ENCODE peak calls at places on chromosomes 6 and 20, in four cellular contexts. U is stomach, E is ovary, R is heart left ventricle. M is an unnamed sample.

GRCh38 chr6:26351544-26351953 is 13.4 kb upstream of the BTN3A2 start:
- DNase-seq in U (no peak), E (no peak), R (no peak), M (peak; percentile 56)

GRCh38 chr6:112983741-112984221 is 636.7 kb downstream of the RFPL4B start:
- DNase-seq in U (no peak), E (no peak), R (no peak), M (peak; percentile 9)

GRCh38 chr6:31572041-31572911 is at the start of gene LTA:
- DNase-seq in U (no peak), E (no peak), R (no peak), M (no peak)

GRCh38 chr6:34152806-34153565 is 7.1 kb upstream of the GRM4 start:
- DNase-seq in U (no peak), E (no peak), R (no peak), M (no peak)

GRCh38 chr6:34425132-34425497 is 754 bp downstream of the RPS10 start:
- DNase-seq in U (no peak), E (no peak), R (no peak), M (peak; percentile 67)

GRCh38 chr6:105849741-105850140 is 236.4 kb upstream of the PRDM1 start:
- DNase-seq in U (no peak), E (no peak), R (no peak), M (no peak)

GRCh38 chr6:84774174-84775158 is 10.1 kb upstream of the TBX18 start:
- DNase-seq in U (no peak), E (peak; percentile 19), R (peak; percentile 57), M (peak; percentile 60)

GRCh38 chr6:48611332-48611731 is 500.3 kb upstream of the PTCHD4 start:
- DNase-seq in U (no peak), E (no peak), R (no peak), M (no peak)

GRCh38 chr6:115216835-115217234 is 843.9 kb downstream of the FRK start:
- DNase-seq in U (no peak), E (no peak), R (no peak), M (no peak)

GRCh38 chr6:139640453-139640852 is 266.0 kb upstream of the CITED2 start:
- DNase-seq in U (no peak), E (no peak), R (no peak), M (no peak)

GRCh38 chr6:138161434-138162103 is at the start of gene ARFGEF3:
- DNase-seq in U (peak; percentile 82), E (peak; percentile 33), R (peak; percentile 63), M (no peak)

GRCh38 chr20:9480066-9480465 is 34.3 kb upstream of the LAMP5 start:
- DNase-seq in U (no peak), E (no peak), R (no peak), M (no peak)

GRCh38 chr6:170128811-170129681 is 161.8 kb downstream of the DLL1 start:
- DNase-seq in U (peak; percentile 21), E (no peak), R (peak; percentile 12), M (no peak)

GRCh38 chr6:75128881-75129570 is 76.8 kb downstream of the COL12A1 start:
- DNase-seq in U (no peak), E (no peak), R (no peak), M (no peak)

GRCh38 chr6:120405947-120406346 is 928.3 kb downstream of the TBC1D32 start:
- DNase-seq in U (no peak), E (no peak), R (no peak), M (no peak)

GRCh38 chr20:9514461-9515210 is at the start of gene LAMP5:
- DNase-seq in U (no peak), E (peak; percentile 47), R (no peak), M (no peak)

GRCh38 chr6:107539849-107540464 is 50.0 kb downstream of the SOBP start:
- DNase-seq in U (no peak), E (no peak), R (no peak), M (no peak)

GRCh38 chr20:22584630-22584921 is 204 bp upstream of the FOXA2 start:
- DNase-seq in U (peak; percentile 92), E (no peak), R (no peak), M (no peak)

GRCh38 chr6:24951831-24952299 is 16.1 kb upstream of the RIPOR2 start:
- DNase-seq in U (no peak), E (no peak), R (no peak), M (no peak)

GRCh38 chr6:125558451-125558850 is 191.0 kb upstream of the HEY2 start:
- DNase-seq in U (no peak), E (no peak), R (no peak), M (no peak)

GRCh38 chr20:53162251-53162835 is 190.2 kb downstream of the TSHZ2 start:
- DNase-seq in U (no peak), E (peak; percentile 54), R (peak; percentile 26), M (peak; percentile 32)

GRCh38 chr6:2430617-2431016 is 185.2 kb upstream of the GMDS start:
- DNase-seq in U (no peak), E (no peak), R (no peak), M (no peak)

GRCh38 chr20:5127204-5127858 is 523 bp downstream of the CDS2 start:
- DNase-seq in U (peak; percentile 52), E (peak; percentile 61), R (peak; percentile 50), M (peak; percentile 71)

GRCh38 chr20:44582321-44583025 is at the start of gene PKIG:
- DNase-seq in U (no peak), E (no peak), R (peak; percentile 74), M (peak; percentile 18)

GRCh38 chr6:1094306-1094705 is 217.6 kb upstream of the FOXQ1 start:
- DNase-seq in U (no peak), E (no peak), R (no peak), M (no peak)

GRCh38 chr20:63116412-63117106 is 99.4 kb downstream of the YTHDF1 start:
- DNase-seq in U (no peak), E (no peak), R (no peak), M (peak; percentile 40)

GRCh38 chr20:17854307-17854903 is 114.2 kb downstream of the SNX5 start:
- DNase-seq in U (peak; percentile 79), E (peak; percentile 66), R (peak; percentile 66), M (peak; percentile 3)

GRCh38 chr6:92942549-92942948 is 476.8 kb downstream of the EPHA7 start:
- DNase-seq in U (no peak), E (no peak), R (no peak), M (no peak)

GRCh38 chr6:56259682-56260081 is 12.3 kb upstream of the COL21A1 start:
- DNase-seq in U (no peak), E (no peak), R (no peak), M (no peak)

GRCh38 chr6:46490425-46491200 is 636 bp downstream of the RCAN2 start:
- DNase-seq in U (peak; percentile 27), E (peak; percentile 55), R (peak; percentile 44), M (no peak)

GRCh38 chr6:31834704-31835375 is 7.3 kb downstream of the HSPA1B start:
- DNase-seq in U (peak; percentile 77), E (peak; percentile 85), R (peak; percentile 85), M (peak; percentile 94)

GRCh38 chr20:38970302-38970701 is 8.2 kb downstream of the DHX35 start:
- DNase-seq in U (no peak), E (no peak), R (no peak), M (no peak)

GRCh38 chr6:152176219-152176745 is 368.8 kb downstream of the ESR1 start:
- DNase-seq in U (no peak), E (no peak), R (no peak), M (no peak)

GRCh38 chr6:152173321-152173720 is 365.8 kb downstream of the ESR1 start:
- DNase-seq in U (no peak), E (no peak), R (no peak), M (no peak)

GRCh38 chr6:152170702-152171667 is 363.5 kb downstream of the ESR1 start:
- DNase-seq in U (peak; percentile 31), E (no peak), R (no peak), M (no peak)

GRCh38 chr6:152170313-152170701 is 362.8 kb downstream of the ESR1 start:
- DNase-seq in U (no peak), E (no peak), R (no peak), M (no peak)

GRCh38 chr6:152173957-152174356 is 366.5 kb downstream of the ESR1 start:
- DNase-seq in U (no peak), E (no peak), R (no peak), M (no peak)
- TF ChIP-seq POLR2A in U (no peak), E (no peak), R (no peak), M (no peak)

GRCh38 chr20:32009564-32009963 is 674 bp upstream of the CCM2L start:
- DNase-seq in U (no peak), E (no peak), R (no peak), M (no peak)

GRCh38 chr20:32006053-32006452 is 4.2 kb upstream of the CCM2L start:
- DNase-seq in U (no peak), E (no peak), R (no peak), M (no peak)

GRCh38 chr20:32010096-32010495 is at the start of gene CCM2L:
- DNase-seq in U (no peak), E (no peak), R (peak; percentile 70), M (no peak)

GRCh38 chr20:32006841-32007786 is 3.1 kb upstream of the CCM2L start:
- DNase-seq in U (no peak), E (no peak), R (no peak), M (no peak)

DNA sequence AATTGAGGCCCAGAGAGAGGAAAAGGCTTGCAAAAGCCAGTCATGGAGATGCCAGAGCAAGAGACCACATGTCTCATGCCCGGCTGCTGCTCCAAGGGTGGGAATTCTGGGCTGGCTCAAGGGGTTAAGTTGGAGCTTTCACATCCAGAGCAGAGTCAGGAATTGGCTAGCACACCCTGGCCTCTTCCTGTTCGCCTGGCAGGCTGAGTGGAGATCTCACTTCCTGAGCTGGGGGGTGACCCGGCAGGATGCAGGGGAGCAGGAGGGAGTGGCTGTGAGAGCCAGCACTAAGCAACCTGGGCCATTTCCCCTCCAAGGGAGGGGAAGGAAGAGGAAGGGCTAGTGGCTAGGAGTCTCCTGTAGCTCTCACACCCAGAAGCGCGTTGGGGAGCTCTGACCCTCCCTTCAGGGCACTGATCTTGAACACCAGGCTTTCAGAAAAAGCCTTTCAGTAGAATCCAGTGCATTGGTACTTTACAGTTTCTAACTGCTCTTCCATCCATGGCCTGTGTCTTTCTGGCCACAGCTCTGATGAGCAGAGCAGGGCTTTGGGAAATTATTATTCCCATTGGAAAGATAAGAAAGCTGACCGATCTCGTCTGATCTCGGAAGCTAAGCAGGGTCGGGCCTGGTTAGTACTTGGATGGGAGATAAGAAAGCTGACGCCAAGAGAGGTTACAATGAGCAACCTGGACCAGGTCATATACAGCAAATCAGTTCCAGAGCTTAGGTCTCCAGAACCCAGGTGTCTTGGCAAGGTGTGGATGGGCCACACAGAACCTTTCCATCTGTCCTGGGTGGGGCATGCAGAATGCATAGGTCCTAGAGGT is 2.2 kb upstream of the CCM2L start:
- DNase-seq in U (no peak), E (no peak), R (peak; percentile 80), M (no peak)
- TF ChIP-seq POLR2A in U (no peak), E (no peak), R (no peak), M (no peak)

DNA sequence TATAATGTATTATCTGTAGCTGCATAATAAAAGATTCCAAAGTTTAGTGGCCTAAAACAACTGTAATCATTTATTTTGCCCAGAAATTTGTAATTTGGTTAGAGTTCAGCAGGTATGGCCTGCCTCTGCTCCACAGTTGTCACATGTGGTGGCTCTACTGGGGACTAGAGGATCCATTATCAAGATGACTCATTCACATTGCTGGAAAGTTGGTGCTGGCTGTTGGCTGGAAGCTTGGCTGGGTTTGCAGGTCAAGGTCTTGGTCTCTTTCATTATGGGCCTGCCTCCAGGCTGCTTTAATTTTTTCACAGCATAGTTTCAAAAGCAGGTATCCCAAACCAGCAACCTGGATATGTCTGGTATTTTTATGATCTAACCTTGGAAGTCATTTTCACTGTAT is 17.6 kb downstream of the TRDN start:
- DNase-seq in U (no peak), E (no peak), R (peak; percentile 37), M (no peak)
- TF ChIP-seq POLR2A in U (no peak), E (no peak), R (no peak), M (no peak)

GRCh38 chr6:16265351-16266341 is 27.3 kb downstream of the GMPR start:
- DNase-seq in U (no peak), E (no peak), R (no peak), M (peak; percentile 26)
- TF ChIP-seq POLR2A in U (no peak), E (no peak), R (no peak), M (no peak)